ENCODE peak calls at places on chromosomes 16 and 17, in ten cellular contexts. Q, B, J, X, M, T, N, F, P and D are unnamed samples.

GRCh38 chr17:69220098-69220497 is 8.5 kb downstream of the ABCA10 start:
- DNase-seq in Q (no peak), B (no peak), J (no peak), X (no peak), M (no peak), T (no peak), N (no peak), F (no peak), P (no peak), D (no peak)

GRCh38 chr16:51166116-51166515 is 15.0 kb upstream of the SALL1 start:
- DNase-seq in Q (no peak), B (no peak), J (no peak), X (no peak), M (no peak), T (no peak), N (no peak), F (no peak), P (no peak), D (no peak)

GRCh38 chr17:40326014-40326831 is 17.2 kb downstream of the RARA start:
- DNase-seq in Q (no peak), B (no peak), J (no peak), X (no peak), M (peak), T (no peak), N (no peak), F (peak), P (no peak), D (no peak)

GRCh38 chr16:65489531-65490023 is 367.7 kb upstream of the CDH11 start:
- DNase-seq in Q (no peak), B (peak), J (peak), X (no peak), M (no peak), T (no peak), N (no peak), F (no peak), P (no peak), D (peak)

GRCh38 chr16:9597967-9598730 is 506.7 kb downstream of the HAPSTR1 start:
- DNase-seq in Q (no peak), B (no peak), J (no peak), X (no peak), M (no peak), T (no peak), N (no peak), F (no peak), P (no peak), D (no peak)

GRCh38 chr17:44599298-44600175 is 42.3 kb downstream of the FZD2 start:
- DNase-seq in Q (no peak), B (peak), J (peak), X (no peak), M (no peak), T (peak), N (peak), F (no peak), P (peak), D (peak)

GRCh38 chr16:67326472-67327309 is at the start of the genes KCTD19 and LRRC36:
- DNase-seq in Q (peak), B (peak), J (peak), X (peak), M (peak), T (peak), N (peak), F (no peak), P (peak), D (peak)

GRCh38 chr16:88331989-88332920 is 50.5 kb upstream of the ZNF469 start:
- DNase-seq in Q (no peak), B (peak), J (peak), X (peak), M (no peak), T (peak), N (peak), F (no peak), P (no peak), D (no peak)

GRCh38 chr16:54355251-54355650 is 68.7 kb upstream of the IRX3 start:
- DNase-seq in Q (no peak), B (peak), J (no peak), X (no peak), M (no peak), T (no peak), N (no peak), F (no peak), P (no peak), D (no peak)

GRCh38 chr16:84009282-84009681 is 33.3 kb downstream of the SLC38A8 start:
- DNase-seq in Q (no peak), B (no peak), J (no peak), X (no peak), M (no peak), T (no peak), N (no peak), F (no peak), P (no peak), D (no peak)

GRCh38 chr17:30332057-30332542 is 1.8 kb downstream of the TMIGD1 start:
- DNase-seq in Q (peak), B (peak), J (no peak), X (no peak), M (no peak), T (no peak), N (no peak), F (peak), P (no peak), D (no peak)

GRCh38 chr17:5583426-5584382 is 605 bp downstream of the NLRP1 start:
- DNase-seq in Q (no peak), B (peak), J (no peak), X (no peak), M (peak), T (peak), N (no peak), F (no peak), P (no peak), D (peak)

GRCh38 chr17:41529491-41529915 is 1.4 kb upstream of the KRT19 start:
- DNase-seq in Q (no peak), B (no peak), J (no peak), X (no peak), M (no peak), T (no peak), N (no peak), F (no peak), P (no peak), D (no peak)

GRCh38 chr16:83356266-83356665 is 451.5 kb upstream of the HSBP1 start:
- DNase-seq in Q (no peak), B (peak), J (peak), X (no peak), M (no peak), T (no peak), N (peak), F (no peak), P (peak), D (peak)

GRCh38 chr16:58128181-58128631 is 975 bp downstream of the CFAP20 start:
- DNase-seq in Q (no peak), B (no peak), J (no peak), X (no peak), M (no peak), T (no peak), N (no peak), F (no peak), P (no peak), D (no peak)
- H3K27ac ChIP-seq in Q (peak), B (peak), J (no peak), X (no peak), M (peak), T (peak), N (no peak), F (peak), P (no peak), D (peak)

DNA sequence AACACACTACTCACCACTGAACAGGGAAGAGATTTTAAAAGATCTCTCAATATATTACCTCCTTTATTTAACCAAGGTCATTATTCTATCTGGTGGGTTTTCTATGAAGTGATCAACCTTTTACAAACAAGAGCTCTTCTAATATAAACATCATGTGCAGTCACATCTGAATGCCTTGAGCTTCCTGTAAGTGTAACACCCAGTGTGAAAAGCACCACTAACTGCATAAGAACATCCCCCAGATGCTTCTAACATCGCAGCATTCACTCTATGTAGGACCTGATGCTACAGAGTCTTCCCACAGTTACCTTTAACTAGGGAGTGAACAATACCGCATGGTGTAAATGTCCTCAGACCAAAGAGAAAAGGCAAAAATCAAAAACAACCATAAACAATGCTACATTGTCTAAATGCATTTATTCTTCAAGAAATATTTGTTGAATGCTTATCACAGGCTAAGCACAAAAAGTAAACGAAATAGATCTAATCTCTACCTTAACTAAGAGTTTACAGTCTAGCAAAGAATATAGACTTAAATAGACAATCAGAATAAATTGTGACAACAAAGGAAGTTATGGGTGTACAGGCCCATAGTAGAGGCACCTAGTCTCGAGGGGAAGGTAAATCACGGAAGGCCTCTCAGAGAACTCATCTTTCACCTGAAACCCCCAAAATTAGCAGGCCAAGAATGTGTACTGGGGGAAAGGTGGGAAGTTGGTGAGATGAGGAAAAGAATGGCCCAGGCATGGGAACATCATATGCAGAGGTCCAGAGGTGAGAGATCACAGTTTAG is 16.2 kb downstream of the SKAP1 start:
- DNase-seq in Q (no peak), B (no peak), J (no peak), X (no peak), M (no peak), T (no peak), N (no peak), F (peak), P (no peak), D (no peak)
- H3K4me3 ChIP-seq in Q (no peak), B (no peak), J (no peak), X (no peak), M (no peak), T (no peak), N (no peak), F (peak), P (no peak), D (no peak)

GRCh38 chr17:61414936-61415251 is 15.3 kb downstream of the TBX2 start:
- DNase-seq in Q (no peak), B (no peak), J (no peak), X (no peak), M (no peak), T (no peak), N (no peak), F (no peak), P (no peak), D (peak)

GRCh38 chr17:61416540-61417363 is 17.1 kb downstream of the TBX2 start:
- DNase-seq in Q (peak), B (peak), J (peak), X (peak), M (peak), T (peak), N (peak), F (no peak), P (peak), D (peak)

GRCh38 chr17:61416211-61416539 is 16.5 kb downstream of the TBX2 start:
- DNase-seq in Q (no peak), B (no peak), J (no peak), X (no peak), M (no peak), T (no peak), N (peak), F (no peak), P (no peak), D (no peak)

GRCh38 chr17:61414141-61414935 is 14.7 kb downstream of the TBX2 start:
- DNase-seq in Q (no peak), B (peak), J (no peak), X (peak), M (peak), T (peak), N (peak), F (no peak), P (peak), D (peak)

GRCh38 chr17:61415374-61416210 is 15.9 kb downstream of the TBX2 start:
- DNase-seq in Q (no peak), B (peak), J (no peak), X (peak), M (no peak), T (no peak), N (peak), F (no peak), P (no peak), D (peak)
- H3K27ac ChIP-seq in Q (no peak), B (no peak), J (no peak), X (no peak), M (peak), T (peak), N (no peak), F (no peak), P (no peak), D (no peak)

GRCh38 chr17:35214192-35214591 is 20.0 kb upstream of the SLC35G3 start:
- DNase-seq in Q (no peak), B (no peak), J (no peak), X (no peak), M (no peak), T (no peak), N (no peak), F (peak), P (no peak), D (no peak)
- H3K4me3 ChIP-seq in Q (peak), B (no peak), J (no peak), X (no peak), M (no peak), T (no peak), N (no peak), F (peak), P (no peak), D (no peak)

GRCh38 chr17:21085707-21086106 is 41.1 kb upstream of the DHRS7B start:
- DNase-seq in Q (no peak), B (no peak), J (no peak), X (no peak), M (no peak), T (no peak), N (no peak), F (no peak), P (no peak), D (no peak)
- H3K27ac ChIP-seq in Q (no peak), B (no peak), J (no peak), X (no peak), M (no peak), T (no peak), N (no peak), F (no peak), P (no peak), D (no peak)

GRCh38 chr17:74325376-74325742 is 667 bp upstream of the KIF19 start:
- DNase-seq in Q (no peak), B (no peak), J (no peak), X (no peak), M (no peak), T (no peak), N (no peak), F (no peak), P (no peak), D (no peak)

GRCh38 chr17:74324521-74324920 is 1.5 kb upstream of the KIF19 start:
- DNase-seq in Q (no peak), B (no peak), J (no peak), X (no peak), M (no peak), T (no peak), N (no peak), F (no peak), P (no peak), D (no peak)

GRCh38 chr17:74326506-74326905 is 480 bp downstream of the KIF19 start:
- DNase-seq in Q (no peak), B (no peak), J (no peak), X (no peak), M (no peak), T (no peak), N (no peak), F (no peak), P (no peak), D (no peak)

GRCh38 chr17:74328487-74328886 is 2.5 kb downstream of the KIF19 start:
- DNase-seq in Q (no peak), B (no peak), J (no peak), X (no peak), M (no peak), T (no peak), N (no peak), F (no peak), P (no peak), D (no peak)

DNA sequence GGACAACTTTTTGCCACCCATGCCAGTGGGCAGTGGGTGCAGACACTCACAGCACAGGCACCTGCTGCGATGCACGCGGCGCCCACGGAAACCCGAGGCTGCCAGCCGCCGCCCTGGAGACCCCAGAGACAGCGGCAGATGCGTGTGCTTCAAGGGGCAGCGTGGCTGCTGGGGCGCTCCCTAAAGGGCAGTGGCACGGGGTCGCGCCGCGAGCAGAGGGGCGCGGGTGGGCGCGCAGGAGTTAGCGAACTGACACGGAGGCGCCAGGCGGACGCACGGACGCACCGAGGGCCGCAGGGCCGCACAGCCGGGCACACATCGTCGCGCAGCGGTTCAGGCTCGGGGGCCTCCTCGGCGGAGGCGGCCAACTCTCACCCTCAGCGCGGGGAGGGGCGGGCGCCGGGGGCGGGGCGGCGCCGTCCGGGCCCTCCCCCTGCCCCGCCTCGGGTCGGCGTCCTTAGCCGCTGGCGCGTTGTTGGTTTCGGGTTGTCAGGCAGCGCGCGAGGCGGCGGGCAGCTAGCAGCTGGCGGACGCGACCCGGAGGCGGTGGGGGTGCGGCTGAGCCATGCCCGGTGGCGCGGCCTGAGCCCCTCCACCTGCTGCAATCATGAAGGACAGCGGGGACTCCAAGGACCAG is at the start of gene KIF19:
- DNase-seq in Q (peak), B (peak), J (peak), X (no peak), M (peak), T (no peak), N (no peak), F (peak), P (no peak), D (peak)
- H3K4me3 ChIP-seq in Q (peak), B (peak), J (no peak), X (peak), M (peak), T (peak), N (peak), F (no peak), P (no peak), D (peak)

GRCh38 chr17:46036491-46036890 is 37.4 kb downstream of the STH start:
- DNase-seq in Q (no peak), B (no peak), J (no peak), X (no peak), M (no peak), T (no peak), N (no peak), F (no peak), P (no peak), D (no peak)

GRCh38 chr17:46037722-46038255 is 38.7 kb downstream of the STH start:
- DNase-seq in Q (no peak), B (no peak), J (no peak), X (no peak), M (no peak), T (no peak), N (no peak), F (no peak), P (no peak), D (no peak)

GRCh38 chr17:46032909-46033308 is 33.9 kb downstream of the STH start:
- DNase-seq in Q (no peak), B (no peak), J (no peak), X (no peak), M (no peak), T (no peak), N (no peak), F (no peak), P (no peak), D (no peak)

GRCh38 chr17:46033392-46033791 is 34.3 kb downstream of the STH start:
- DNase-seq in Q (no peak), B (no peak), J (no peak), X (no peak), M (no peak), T (no peak), N (no peak), F (no peak), P (no peak), D (no peak)

GRCh38 chr17:46035112-46035818 is 36.2 kb downstream of the STH start:
- DNase-seq in Q (no peak), B (no peak), J (peak), X (no peak), M (no peak), T (no peak), N (no peak), F (no peak), P (no peak), D (no peak)
- H3K27ac ChIP-seq in Q (no peak), B (no peak), J (no peak), X (no peak), M (no peak), T (no peak), N (no peak), F (no peak), P (no peak), D (no peak)

GRCh38 chr17:6930754-6931153 is 65.1 kb upstream of the ALOX12 start:
- DNase-seq in Q (no peak), B (no peak), J (no peak), X (no peak), M (no peak), T (no peak), N (no peak), F (no peak), P (no peak), D (no peak)

GRCh38 chr17:6940186-6940649 is 55.6 kb upstream of the ALOX12 start:
- DNase-seq in Q (no peak), B (no peak), J (no peak), X (no peak), M (no peak), T (no peak), N (no peak), F (no peak), P (no peak), D (no peak)

GRCh38 chr17:6938637-6939036 is 57.2 kb upstream of the ALOX12 start:
- DNase-seq in Q (no peak), B (no peak), J (no peak), X (no peak), M (no peak), T (no peak), N (no peak), F (no peak), P (no peak), D (no peak)

GRCh38 chr17:6941989-6942388 is 53.9 kb upstream of the ALOX12 start:
- DNase-seq in Q (no peak), B (no peak), J (peak), X (no peak), M (no peak), T (no peak), N (no peak), F (no peak), P (no peak), D (peak)

DNA sequence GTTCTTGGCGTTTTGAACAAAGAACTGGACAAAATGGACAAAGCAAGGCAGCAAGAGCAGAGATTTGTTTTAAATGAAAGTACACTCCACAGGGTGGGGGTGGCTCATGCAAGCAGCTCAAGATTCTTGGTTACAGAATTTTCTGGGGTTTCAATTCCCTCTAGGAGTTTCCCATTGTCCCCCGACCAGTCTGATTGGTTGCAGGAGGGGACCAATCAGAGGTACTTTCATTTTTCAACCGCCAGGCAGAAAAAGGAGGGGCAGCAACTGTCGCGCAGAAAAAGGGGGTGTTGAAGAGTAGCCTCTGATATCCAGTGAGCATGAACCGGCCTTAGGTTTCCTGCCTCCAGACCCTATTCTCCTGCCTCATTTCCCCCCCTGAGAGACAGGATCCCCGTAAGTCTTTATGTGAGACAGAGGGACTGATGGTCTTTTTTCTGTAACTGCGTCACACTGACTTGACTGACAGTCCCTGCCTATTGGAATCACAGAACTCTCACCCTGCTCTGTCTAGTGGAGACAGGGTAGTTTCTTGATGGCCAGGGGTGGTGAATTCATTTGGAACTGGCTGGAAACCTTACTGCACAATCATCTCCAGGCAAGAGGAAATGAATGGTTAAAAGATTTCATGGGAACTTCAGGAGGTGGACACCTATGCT is 59.4 kb upstream of the ALOX12 start:
- DNase-seq in Q (no peak), B (peak), J (no peak), X (no peak), M (no peak), T (peak), N (peak), F (no peak), P (no peak), D (no peak)
- H3K4me3 ChIP-seq in Q (no peak), B (no peak), J (no peak), X (peak), M (peak), T (peak), N (peak), F (peak), P (no peak), D (no peak)